ENCODE peak calls at places on chromosomes 5 and 9, in four cellular contexts. One of them, this sample, is unnamed.

GRCh38 chr9:110580850-110581249 is 1.3 kb upstream of the SVEP1 start:
- DNase-seq in dorsolateral prefrontal cortex: no peak
- DNase-seq in sigmoid colon: no peak
- DNase-seq in aorta: no peak
- DNase-seq in this sample: peak; percentile 49

GRCh38 chr9:99368341-99369326 is 146.6 kb downstream of the SEC61B start:
- DNase-seq in dorsolateral prefrontal cortex: no peak
- DNase-seq in sigmoid colon: peak; percentile 77
- DNase-seq in aorta: peak; percentile 93
- DNase-seq in this sample: peak; percentile 45

GRCh38 chr9:15485836-15486678 is 24.7 kb downstream of the PSIP1 start:
- DNase-seq in dorsolateral prefrontal cortex: no peak
- DNase-seq in sigmoid colon: no peak
- DNase-seq in aorta: no peak
- DNase-seq in this sample: peak; percentile 46

GRCh38 chr9:114305189-114305555 is 17.7 kb upstream of the ORM1 start:
- DNase-seq in dorsolateral prefrontal cortex: no peak
- DNase-seq in sigmoid colon: peak; percentile 41
- DNase-seq in aorta: no peak
- DNase-seq in this sample: no peak

GRCh38 chr5:75951716-75952115 is 131.5 kb upstream of the SV2C start:
- DNase-seq in dorsolateral prefrontal cortex: no peak
- DNase-seq in sigmoid colon: no peak
- DNase-seq in aorta: no peak
- DNase-seq in this sample: no peak

GRCh38 chr5:143481697-143482531 is 78.4 kb upstream of the NR3C1 start:
- DNase-seq in dorsolateral prefrontal cortex: no peak
- DNase-seq in sigmoid colon: no peak
- DNase-seq in aorta: no peak
- DNase-seq in this sample: peak; percentile 73

GRCh38 chr9:97578846-97579245 is 54.3 kb downstream of the TSTD2 start:
- DNase-seq in dorsolateral prefrontal cortex: no peak
- DNase-seq in sigmoid colon: peak; percentile 41
- DNase-seq in aorta: peak; percentile 65
- DNase-seq in this sample: no peak

GRCh38 chr5:140468188-140468587 is 66.6 kb downstream of the ANKHD1 start:
- DNase-seq in dorsolateral prefrontal cortex: no peak
- DNase-seq in sigmoid colon: no peak
- DNase-seq in aorta: no peak
- DNase-seq in this sample: peak; percentile 29

GRCh38 chr9:97779608-97780007 is 73.4 kb upstream of the FOXE1 start:
- DNase-seq in dorsolateral prefrontal cortex: no peak
- DNase-seq in sigmoid colon: no peak
- DNase-seq in aorta: no peak
- DNase-seq in this sample: no peak

GRCh38 chr5:56090793-56091460 is 96.2 kb upstream of the IL6ST start:
- DNase-seq in dorsolateral prefrontal cortex: no peak
- DNase-seq in sigmoid colon: no peak
- DNase-seq in aorta: no peak
- DNase-seq in this sample: no peak

GRCh38 chr5:81545911-81546310 is 152.0 kb upstream of the ACOT12 start:
- DNase-seq in dorsolateral prefrontal cortex: no peak
- DNase-seq in sigmoid colon: no peak
- DNase-seq in aorta: no peak
- DNase-seq in this sample: no peak

GRCh38 chr5:172645271-172645670 is 4.2 kb downstream of the NEURL1B start:
- DNase-seq in dorsolateral prefrontal cortex: no peak
- DNase-seq in sigmoid colon: no peak
- DNase-seq in aorta: peak; percentile 23
- DNase-seq in this sample: no peak
- H3K4me3 ChIP-seq in dorsolateral prefrontal cortex: no peak overlapping the region
- H3K4me3 ChIP-seq in sigmoid colon: no peak overlapping the region
- H3K4me3 ChIP-seq in aorta: no peak overlapping the region
- H3K4me3 ChIP-seq in this sample: no peak overlapping the region

DNA sequence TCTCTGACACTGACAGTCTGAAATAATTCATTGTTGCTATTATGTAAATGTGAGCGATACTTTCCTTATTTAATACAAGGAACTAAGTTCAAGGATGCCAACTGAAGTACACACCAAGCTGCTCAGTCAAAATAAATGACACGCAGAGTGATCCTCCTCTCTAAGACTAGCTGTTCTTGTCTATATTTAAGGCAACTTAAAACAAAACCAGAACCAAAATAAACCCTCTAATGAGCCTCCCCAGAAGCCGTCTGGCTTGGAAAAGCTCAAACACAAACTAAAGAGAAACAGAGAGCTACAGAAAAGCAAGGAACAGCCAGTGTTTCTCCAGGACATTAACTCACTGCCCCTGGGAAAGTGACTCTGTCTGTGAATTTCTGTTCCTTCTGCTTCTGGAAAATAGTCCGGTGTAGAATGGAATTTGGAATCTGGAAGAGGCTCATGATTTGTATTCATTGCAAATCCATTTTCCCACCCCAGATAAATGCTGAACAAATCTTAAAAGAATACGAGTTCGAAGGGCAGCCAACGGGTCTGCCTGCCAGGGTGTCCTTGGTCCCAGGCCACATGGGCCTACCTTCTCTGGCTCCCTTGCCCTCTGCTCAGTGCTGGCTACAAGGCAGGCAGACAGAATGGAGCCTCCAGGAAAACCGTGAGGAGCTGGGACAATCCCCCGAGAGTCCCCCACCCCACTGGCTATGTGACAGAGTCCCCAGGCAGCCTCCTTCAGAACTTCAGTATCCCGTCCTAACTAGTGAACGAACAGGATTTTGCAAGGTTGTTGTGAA is 14.8 kb downstream of the GGTA1 start:
- DNase-seq in dorsolateral prefrontal cortex: no peak
- DNase-seq in sigmoid colon: no peak
- DNase-seq in aorta: no peak
- DNase-seq in this sample: no peak
- H3K4me3 ChIP-seq in dorsolateral prefrontal cortex: no peak overlapping the region
- H3K4me3 ChIP-seq in sigmoid colon: no peak overlapping the region
- H3K4me3 ChIP-seq in aorta: no peak overlapping the region
- H3K4me3 ChIP-seq in this sample: no peak overlapping the region

DNA sequence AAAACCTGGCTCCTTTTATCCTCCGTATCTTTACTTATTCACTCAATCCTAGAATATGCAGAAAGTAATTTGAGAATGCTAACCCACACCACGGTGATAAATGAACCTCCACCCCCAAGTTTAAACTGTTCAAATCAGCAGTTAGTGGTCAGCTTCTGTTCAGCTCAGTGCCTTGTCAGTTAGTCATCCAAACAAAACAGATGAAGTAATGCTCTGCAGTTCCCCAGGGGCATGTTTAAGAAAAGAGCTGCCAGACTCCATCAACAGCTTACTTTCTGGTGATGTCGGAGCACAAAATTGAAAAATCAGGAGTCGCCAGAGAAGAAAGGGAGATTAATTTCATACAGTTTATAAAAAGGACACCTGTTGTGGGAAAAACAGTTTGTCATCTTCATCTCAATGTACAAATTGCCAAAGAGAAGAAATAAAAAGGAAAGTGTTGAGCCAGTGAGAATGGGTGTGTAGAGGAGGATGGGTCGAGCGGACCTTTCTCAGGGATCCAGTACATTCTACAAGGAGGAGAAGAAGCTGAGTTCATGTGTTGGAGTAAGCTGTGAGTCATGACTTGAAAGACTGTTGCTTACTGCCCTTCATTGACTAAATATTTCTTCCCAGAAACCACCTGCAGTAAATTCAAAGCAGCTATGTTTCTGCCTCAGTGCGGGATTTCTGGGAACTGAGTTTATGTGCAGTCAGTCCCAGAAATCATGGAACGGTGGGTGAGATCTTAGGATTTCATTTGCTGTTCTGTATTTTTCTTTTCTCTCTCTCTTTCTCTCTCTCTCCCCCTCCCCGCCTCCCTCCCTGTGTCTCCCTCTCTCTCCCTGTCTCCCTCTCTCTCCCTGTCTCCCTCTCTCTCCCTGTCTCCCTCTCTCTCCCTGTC is 13.7 kb downstream of the TRIO start:
- DNase-seq in dorsolateral prefrontal cortex: no peak
- DNase-seq in sigmoid colon: no peak
- DNase-seq in aorta: no peak
- DNase-seq in this sample: peak; percentile 94
- H3K4me3 ChIP-seq in dorsolateral prefrontal cortex: no peak overlapping the region
- H3K4me3 ChIP-seq in sigmoid colon: peak overlapping the region; percentile 38
- H3K4me3 ChIP-seq in aorta: peak overlapping the region; percentile 70
- H3K4me3 ChIP-seq in this sample: peak overlapping the region; percentile 51

DNA sequence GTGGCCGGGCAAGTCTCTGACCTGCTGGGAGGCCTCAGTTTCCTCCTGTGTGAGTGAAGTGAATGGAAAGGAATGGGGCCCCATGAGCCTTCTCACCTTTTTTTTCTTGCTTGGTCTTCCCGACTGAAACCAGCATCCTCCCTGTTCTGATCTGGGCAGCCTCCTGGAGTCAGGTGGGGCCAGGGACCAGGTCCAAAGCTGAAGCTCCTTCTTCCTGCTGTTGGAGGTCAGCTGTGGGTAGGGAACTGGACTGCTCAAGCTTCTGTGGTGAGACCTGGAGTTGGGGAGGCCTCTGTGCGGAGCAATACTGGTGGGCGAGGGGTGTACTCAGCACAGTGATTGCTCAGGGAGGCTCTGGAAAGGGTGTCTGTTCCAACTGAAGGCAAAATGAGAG is 99.7 kb downstream of the PCSK1 start:
- DNase-seq in dorsolateral prefrontal cortex: no peak
- DNase-seq in sigmoid colon: no peak
- DNase-seq in aorta: no peak
- DNase-seq in this sample: no peak
- H3K4me3 ChIP-seq in dorsolateral prefrontal cortex: no peak overlapping the region
- H3K4me3 ChIP-seq in sigmoid colon: no peak overlapping the region
- H3K4me3 ChIP-seq in aorta: no peak overlapping the region
- H3K4me3 ChIP-seq in this sample: no peak overlapping the region

GRCh38 chr9:83061036-83061435 is 1.9 kb downstream of the RASEF start:
- DNase-seq in dorsolateral prefrontal cortex: no peak
- DNase-seq in sigmoid colon: no peak
- DNase-seq in aorta: no peak
- DNase-seq in this sample: no peak
- H3K4me3 ChIP-seq in dorsolateral prefrontal cortex: no peak overlapping the region
- H3K4me3 ChIP-seq in sigmoid colon: no peak overlapping the region
- H3K4me3 ChIP-seq in aorta: no peak overlapping the region
- H3K4me3 ChIP-seq in this sample: no peak overlapping the region

GRCh38 chr5:153543959-153544470 is 53.5 kb downstream of the GRIA1 start:
- DNase-seq in dorsolateral prefrontal cortex: no peak
- DNase-seq in sigmoid colon: no peak
- DNase-seq in aorta: no peak
- DNase-seq in this sample: no peak
- H3K4me3 ChIP-seq in dorsolateral prefrontal cortex: no peak overlapping the region
- H3K4me3 ChIP-seq in sigmoid colon: no peak overlapping the region
- H3K4me3 ChIP-seq in aorta: no peak overlapping the region
- H3K4me3 ChIP-seq in this sample: no peak overlapping the region

GRCh38 chr5:103117471-103117991 is 2.4 kb downstream of the GIN1 start:
- DNase-seq in dorsolateral prefrontal cortex: no peak
- DNase-seq in sigmoid colon: no peak
- DNase-seq in aorta: no peak
- DNase-seq in this sample: no peak
- H3K4me3 ChIP-seq in dorsolateral prefrontal cortex: no peak overlapping the region
- H3K4me3 ChIP-seq in sigmoid colon: no peak overlapping the region
- H3K4me3 ChIP-seq in aorta: no peak overlapping the region
- H3K4me3 ChIP-seq in this sample: no peak overlapping the region

DNA sequence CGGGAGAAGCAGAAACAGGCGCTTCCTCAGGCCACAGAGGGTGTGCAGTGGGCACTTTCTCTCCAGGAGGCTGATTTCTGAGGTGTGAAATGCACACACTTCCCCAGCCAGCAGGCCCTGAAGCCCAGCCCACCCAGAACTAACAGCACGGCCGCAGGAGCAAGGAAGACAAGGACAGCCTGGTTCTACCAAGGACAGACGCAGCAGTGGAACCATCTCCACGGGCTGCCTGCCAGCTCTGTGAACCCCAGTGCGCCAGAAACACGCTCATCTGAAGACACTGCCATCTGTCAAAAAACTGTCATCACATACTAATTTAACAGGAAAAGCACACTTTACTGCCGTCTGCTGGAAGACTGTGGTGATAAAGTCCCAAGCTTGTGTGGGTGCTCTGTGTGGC is 40.7 kb downstream of the MAPK9 start:
- DNase-seq in dorsolateral prefrontal cortex: peak; percentile 54
- DNase-seq in sigmoid colon: no peak
- DNase-seq in aorta: no peak
- DNase-seq in this sample: no peak
- H3K4me3 ChIP-seq in dorsolateral prefrontal cortex: no peak overlapping the region
- H3K4me3 ChIP-seq in sigmoid colon: no peak overlapping the region
- H3K4me3 ChIP-seq in aorta: no peak overlapping the region
- H3K4me3 ChIP-seq in this sample: no peak overlapping the region

DNA sequence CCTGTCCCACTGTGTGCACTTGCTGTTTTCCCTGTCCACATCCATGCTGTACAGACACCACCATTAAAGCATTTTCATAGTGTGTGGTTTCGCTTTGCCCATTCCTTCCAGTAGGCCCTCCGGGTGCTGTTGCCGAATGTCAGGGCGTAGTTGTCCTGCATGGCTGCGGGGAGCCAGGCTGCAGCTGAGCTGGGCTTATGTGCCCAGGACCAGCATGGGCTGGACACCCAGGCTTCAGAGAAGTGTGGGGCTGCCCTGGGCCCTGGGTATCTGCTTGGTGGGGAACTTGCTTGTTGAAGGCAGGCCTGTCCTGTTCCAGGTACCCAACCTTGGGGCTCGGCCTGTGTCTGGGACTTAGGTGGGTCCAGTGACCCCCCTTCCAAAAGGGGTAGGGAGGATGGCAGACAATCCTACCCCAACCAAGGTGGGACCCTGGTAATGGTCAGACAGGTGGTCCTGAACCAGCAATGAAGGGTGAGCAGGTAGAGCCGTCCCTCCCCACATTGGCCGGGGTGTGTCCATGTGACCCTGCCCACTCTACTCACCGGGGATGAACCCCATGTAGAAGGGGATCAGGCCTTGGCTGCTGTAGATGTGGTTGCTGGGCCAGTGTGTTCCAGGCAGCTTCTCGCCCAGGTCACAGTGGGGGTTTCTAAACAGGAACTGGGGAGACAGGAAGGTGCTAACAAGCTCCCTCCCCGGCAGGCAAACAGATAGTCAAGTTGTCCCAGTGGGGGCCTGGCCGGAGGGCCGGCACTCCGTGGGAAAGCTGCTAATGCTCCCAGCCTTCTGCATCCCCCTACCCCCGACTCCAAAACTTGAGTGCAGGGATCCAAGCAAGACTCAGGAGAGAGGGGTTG is 2.8 kb downstream of the TUBB4B start:
- DNase-seq in dorsolateral prefrontal cortex: no peak
- DNase-seq in sigmoid colon: no peak
- DNase-seq in aorta: no peak
- DNase-seq in this sample: no peak
- H3K4me3 ChIP-seq in dorsolateral prefrontal cortex: no peak overlapping the region
- H3K4me3 ChIP-seq in sigmoid colon: no peak overlapping the region
- H3K4me3 ChIP-seq in aorta: no peak overlapping the region
- H3K4me3 ChIP-seq in this sample: no peak overlapping the region

DNA sequence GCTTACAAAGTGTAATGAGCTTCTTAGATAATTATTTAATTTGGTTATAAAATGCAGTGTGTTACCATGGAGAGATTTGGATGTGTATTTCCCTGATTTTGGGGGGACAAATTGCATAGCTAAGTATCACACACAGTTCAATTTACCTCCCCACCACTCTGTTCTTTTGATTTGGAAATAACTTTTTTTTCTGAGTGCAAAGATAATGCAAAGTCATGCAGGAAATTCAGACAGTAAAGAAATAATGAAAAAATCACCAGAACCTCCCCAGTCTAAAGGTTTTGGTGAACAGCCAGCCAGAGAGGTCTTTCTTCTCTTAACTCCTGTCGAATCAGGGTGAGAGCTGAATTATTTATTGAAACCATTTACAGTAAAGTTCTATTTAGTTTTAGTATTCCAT is 3.2 kb downstream of the ADGRV1 start:
- DNase-seq in dorsolateral prefrontal cortex: no peak
- DNase-seq in sigmoid colon: no peak
- DNase-seq in aorta: no peak
- DNase-seq in this sample: no peak
- H3K4me3 ChIP-seq in dorsolateral prefrontal cortex: no peak overlapping the region
- H3K4me3 ChIP-seq in sigmoid colon: no peak overlapping the region
- H3K4me3 ChIP-seq in aorta: no peak overlapping the region
- H3K4me3 ChIP-seq in this sample: no peak overlapping the region